ENCODE peak calls at places on chromosomes 16 and 17, in ten cellular contexts. One of them, this sample, is unnamed.
A peak's percentile ranks its signal among the peaks of the same experiment; 100 is the strongest.

GRCh38 chr16:11460820-11461594 is 115.7 kb downstream of the RMI2 start:
- DNase-seq in astrocyte of the spinal cord: no peak
- DNase-seq in cortex of kidney: no peak
- DNase-seq in cardiac fibroblast: no peak
- DNase-seq in fibroblast of the conjunctiva: no peak
- DNase-seq in DMS 273 treated with DMSO at 0.1 percent for 48 hours: no peak
- DNase-seq in NCI-H774: no peak
- DNase-seq in HFFc6: no peak
- DNase-seq in mucosa of descending colon: no peak
- DNase-seq in left cardiac atrium: no peak
- DNase-seq in this sample: no peak

GRCh38 chr16:15521758-15522509 is 87.5 kb downstream of the BMERB1 start:
- DNase-seq in astrocyte of the spinal cord: no peak
- DNase-seq in cortex of kidney: no peak
- DNase-seq in cardiac fibroblast: peak; percentile 7
- DNase-seq in fibroblast of the conjunctiva: no peak
- DNase-seq in DMS 273 treated with DMSO at 0.1 percent for 48 hours: no peak
- DNase-seq in NCI-H774: no peak
- DNase-seq in HFFc6: no peak
- DNase-seq in mucosa of descending colon: no peak
- DNase-seq in left cardiac atrium: peak; percentile 29
- DNase-seq in this sample: no peak

GRCh38 chr17:43401293-43401692 is 2.5 kb downstream of the ARL4D start:
- DNase-seq in astrocyte of the spinal cord: peak; percentile 66
- DNase-seq in cortex of kidney: no peak
- DNase-seq in cardiac fibroblast: peak; percentile 88
- DNase-seq in fibroblast of the conjunctiva: peak; percentile 29
- DNase-seq in DMS 273 treated with DMSO at 0.1 percent for 48 hours: no peak
- DNase-seq in NCI-H774: no peak
- DNase-seq in HFFc6: peak; percentile 94
- DNase-seq in mucosa of descending colon: no peak
- DNase-seq in left cardiac atrium: no peak
- DNase-seq in this sample: no peak

GRCh38 chr16:10405386-10405939 is 19.6 kb downstream of the ATF7IP2 start:
- DNase-seq in astrocyte of the spinal cord: peak; percentile 69
- DNase-seq in cortex of kidney: no peak
- DNase-seq in cardiac fibroblast: peak; percentile 3
- DNase-seq in fibroblast of the conjunctiva: no peak
- DNase-seq in DMS 273 treated with DMSO at 0.1 percent for 48 hours: no peak
- DNase-seq in NCI-H774: no peak
- DNase-seq in HFFc6: no peak
- DNase-seq in mucosa of descending colon: no peak
- DNase-seq in left cardiac atrium: no peak
- DNase-seq in this sample: no peak

GRCh38 chr16:56341656-56342397 is 83.5 kb downstream of the AMFR start:
- DNase-seq in astrocyte of the spinal cord: no peak
- DNase-seq in cortex of kidney: no peak
- DNase-seq in cardiac fibroblast: no peak
- DNase-seq in fibroblast of the conjunctiva: no peak
- DNase-seq in DMS 273 treated with DMSO at 0.1 percent for 48 hours: no peak
- DNase-seq in NCI-H774: no peak
- DNase-seq in HFFc6: no peak
- DNase-seq in mucosa of descending colon: peak; percentile 33
- DNase-seq in left cardiac atrium: no peak
- DNase-seq in this sample: no peak

GRCh38 chr17:5581655-5582054 is 2.7 kb downstream of the NLRP1 start:
- DNase-seq in astrocyte of the spinal cord: no peak
- DNase-seq in cortex of kidney: no peak
- DNase-seq in cardiac fibroblast: no peak
- DNase-seq in fibroblast of the conjunctiva: no peak
- DNase-seq in DMS 273 treated with DMSO at 0.1 percent for 48 hours: no peak
- DNase-seq in NCI-H774: no peak
- DNase-seq in HFFc6: no peak
- DNase-seq in mucosa of descending colon: no peak
- DNase-seq in left cardiac atrium: no peak
- DNase-seq in this sample: no peak

GRCh38 chr16:57184890-57185445 is 871 bp downstream of the PSME3IP1 start:
- DNase-seq in astrocyte of the spinal cord: no peak
- DNase-seq in cortex of kidney: no peak
- DNase-seq in cardiac fibroblast: no peak
- DNase-seq in fibroblast of the conjunctiva: no peak
- DNase-seq in DMS 273 treated with DMSO at 0.1 percent for 48 hours: no peak
- DNase-seq in NCI-H774: no peak
- DNase-seq in HFFc6: no peak
- DNase-seq in mucosa of descending colon: no peak
- DNase-seq in left cardiac atrium: no peak
- DNase-seq in this sample: no peak

GRCh38 chr17:75706042-75706728 is 15.1 kb upstream of the ITGB4 start:
- DNase-seq in astrocyte of the spinal cord: no peak
- DNase-seq in cortex of kidney: no peak
- DNase-seq in cardiac fibroblast: no peak
- DNase-seq in fibroblast of the conjunctiva: no peak
- DNase-seq in DMS 273 treated with DMSO at 0.1 percent for 48 hours: no peak
- DNase-seq in NCI-H774: no peak
- DNase-seq in HFFc6: no peak
- DNase-seq in mucosa of descending colon: no peak
- DNase-seq in left cardiac atrium: no peak
- DNase-seq in this sample: no peak

GRCh38 chr16:16120382-16121184 is 102.7 kb downstream of the ABCC6 start:
- DNase-seq in astrocyte of the spinal cord: no peak
- DNase-seq in cortex of kidney: no peak
- DNase-seq in cardiac fibroblast: no peak
- DNase-seq in fibroblast of the conjunctiva: no peak
- DNase-seq in DMS 273 treated with DMSO at 0.1 percent for 48 hours: peak; percentile 96
- DNase-seq in NCI-H774: peak; percentile 57
- DNase-seq in HFFc6: no peak
- DNase-seq in mucosa of descending colon: peak; percentile 67
- DNase-seq in left cardiac atrium: peak; percentile 72
- DNase-seq in this sample: no peak

GRCh38 chr17:82301916-82302497 is 15.4 kb downstream of the CD7 start:
- DNase-seq in astrocyte of the spinal cord: no peak
- DNase-seq in cortex of kidney: no peak
- DNase-seq in cardiac fibroblast: no peak
- DNase-seq in fibroblast of the conjunctiva: no peak
- DNase-seq in DMS 273 treated with DMSO at 0.1 percent for 48 hours: no peak
- DNase-seq in NCI-H774: no peak
- DNase-seq in HFFc6: no peak
- DNase-seq in mucosa of descending colon: peak; percentile 58
- DNase-seq in left cardiac atrium: no peak
- DNase-seq in this sample: no peak

GRCh38 chr16:35862242-35862641 is 2402.8 kb downstream of the TP53TG3F start:
- DNase-seq in astrocyte of the spinal cord: no peak
- DNase-seq in cortex of kidney: no peak
- DNase-seq in cardiac fibroblast: no peak
- DNase-seq in fibroblast of the conjunctiva: no peak
- DNase-seq in DMS 273 treated with DMSO at 0.1 percent for 48 hours: no peak
- DNase-seq in NCI-H774: no peak
- DNase-seq in HFFc6: no peak
- DNase-seq in mucosa of descending colon: no peak
- DNase-seq in left cardiac atrium: no peak
- DNase-seq in this sample: no peak

GRCh38 chr17:64377769-64378282 is 12.8 kb downstream of the PECAM1 start:
- DNase-seq in astrocyte of the spinal cord: peak; percentile 47
- DNase-seq in cortex of kidney: no peak
- DNase-seq in cardiac fibroblast: peak; percentile 81
- DNase-seq in fibroblast of the conjunctiva: no peak
- DNase-seq in DMS 273 treated with DMSO at 0.1 percent for 48 hours: peak; percentile 82
- DNase-seq in NCI-H774: no peak
- DNase-seq in HFFc6: no peak
- DNase-seq in mucosa of descending colon: no peak
- DNase-seq in left cardiac atrium: no peak
- DNase-seq in this sample: no peak

GRCh38 chr17:49557204-49558024 is 18.3 kb upstream of the NXPH3 start:
- DNase-seq in astrocyte of the spinal cord: peak; percentile 40
- DNase-seq in cortex of kidney: no peak
- DNase-seq in cardiac fibroblast: peak; percentile 67
- DNase-seq in fibroblast of the conjunctiva: peak; percentile 38
- DNase-seq in DMS 273 treated with DMSO at 0.1 percent for 48 hours: peak; percentile 57
- DNase-seq in NCI-H774: peak; percentile 61
- DNase-seq in HFFc6: peak; percentile 20
- DNase-seq in mucosa of descending colon: no peak
- DNase-seq in left cardiac atrium: peak; percentile 32
- DNase-seq in this sample: peak; percentile 61

GRCh38 chr17:83178533-83179201 is 99.3 kb downstream of the METRNL start:
- DNase-seq in astrocyte of the spinal cord: no peak
- DNase-seq in cortex of kidney: no peak
- DNase-seq in cardiac fibroblast: no peak
- DNase-seq in fibroblast of the conjunctiva: no peak
- DNase-seq in DMS 273 treated with DMSO at 0.1 percent for 48 hours: no peak
- DNase-seq in NCI-H774: peak; percentile 42
- DNase-seq in HFFc6: no peak
- DNase-seq in mucosa of descending colon: peak; percentile 33
- DNase-seq in left cardiac atrium: no peak
- DNase-seq in this sample: peak; percentile 48

GRCh38 chr16:11079657-11080187 is 135.4 kb downstream of the CLEC16A start:
- DNase-seq in astrocyte of the spinal cord: peak; percentile 97
- DNase-seq in cortex of kidney: no peak
- DNase-seq in cardiac fibroblast: peak; percentile 94
- DNase-seq in fibroblast of the conjunctiva: peak; percentile 75
- DNase-seq in DMS 273 treated with DMSO at 0.1 percent for 48 hours: no peak
- DNase-seq in NCI-H774: no peak
- DNase-seq in HFFc6: peak; percentile 95
- DNase-seq in mucosa of descending colon: no peak
- DNase-seq in left cardiac atrium: no peak
- DNase-seq in this sample: no peak

GRCh38 chr17:21140911-21141310 is 14.1 kb downstream of the DHRS7B start:
- DNase-seq in astrocyte of the spinal cord: no peak
- DNase-seq in cortex of kidney: no peak
- DNase-seq in cardiac fibroblast: no peak
- DNase-seq in fibroblast of the conjunctiva: no peak
- DNase-seq in DMS 273 treated with DMSO at 0.1 percent for 48 hours: no peak
- DNase-seq in NCI-H774: no peak
- DNase-seq in HFFc6: no peak
- DNase-seq in mucosa of descending colon: no peak
- DNase-seq in left cardiac atrium: no peak
- DNase-seq in this sample: no peak

GRCh38 chr16:88921603-88921995 is 55.1 kb upstream of the PABPN1L start:
- DNase-seq in astrocyte of the spinal cord: no peak
- DNase-seq in cortex of kidney: no peak
- DNase-seq in cardiac fibroblast: no peak
- DNase-seq in fibroblast of the conjunctiva: no peak
- DNase-seq in DMS 273 treated with DMSO at 0.1 percent for 48 hours: no peak
- DNase-seq in NCI-H774: no peak
- DNase-seq in HFFc6: no peak
- DNase-seq in mucosa of descending colon: no peak
- DNase-seq in left cardiac atrium: no peak
- DNase-seq in this sample: no peak

GRCh38 chr17:10875411-10875810 is 37.5 kb upstream of the PIRT start:
- DNase-seq in astrocyte of the spinal cord: no peak
- DNase-seq in cortex of kidney: no peak
- DNase-seq in cardiac fibroblast: peak; percentile 15
- DNase-seq in fibroblast of the conjunctiva: no peak
- DNase-seq in DMS 273 treated with DMSO at 0.1 percent for 48 hours: no peak
- DNase-seq in NCI-H774: no peak
- DNase-seq in HFFc6: no peak
- DNase-seq in mucosa of descending colon: no peak
- DNase-seq in left cardiac atrium: no peak
- DNase-seq in this sample: no peak

GRCh38 chr16:80285089-80285488 is 255.7 kb upstream of the DYNLRB2 start:
- DNase-seq in astrocyte of the spinal cord: peak; percentile 81
- DNase-seq in cortex of kidney: no peak
- DNase-seq in cardiac fibroblast: peak; percentile 81
- DNase-seq in fibroblast of the conjunctiva: no peak
- DNase-seq in DMS 273 treated with DMSO at 0.1 percent for 48 hours: no peak
- DNase-seq in NCI-H774: no peak
- DNase-seq in HFFc6: peak; percentile 88
- DNase-seq in mucosa of descending colon: no peak
- DNase-seq in left cardiac atrium: no peak
- DNase-seq in this sample: no peak

GRCh38 chr17:41539979-41540701 is 12.0 kb upstream of the KRT19 start:
- DNase-seq in astrocyte of the spinal cord: no peak
- DNase-seq in cortex of kidney: no peak
- DNase-seq in cardiac fibroblast: no peak
- DNase-seq in fibroblast of the conjunctiva: no peak
- DNase-seq in DMS 273 treated with DMSO at 0.1 percent for 48 hours: no peak
- DNase-seq in NCI-H774: peak; percentile 33
- DNase-seq in HFFc6: no peak
- DNase-seq in mucosa of descending colon: no peak
- DNase-seq in left cardiac atrium: no peak
- DNase-seq in this sample: no peak

GRCh38 chr17:17386143-17386800 is 83.1 kb downstream of the NT5M start:
- DNase-seq in astrocyte of the spinal cord: no peak
- DNase-seq in cortex of kidney: no peak
- DNase-seq in cardiac fibroblast: no peak
- DNase-seq in fibroblast of the conjunctiva: no peak
- DNase-seq in DMS 273 treated with DMSO at 0.1 percent for 48 hours: no peak
- DNase-seq in NCI-H774: no peak
- DNase-seq in HFFc6: no peak
- DNase-seq in mucosa of descending colon: no peak
- DNase-seq in left cardiac atrium: no peak
- DNase-seq in this sample: no peak

GRCh38 chr17:66717680-66718079 is 117.2 kb upstream of the CACNG5 start:
- DNase-seq in astrocyte of the spinal cord: no peak
- DNase-seq in cortex of kidney: no peak
- DNase-seq in cardiac fibroblast: no peak
- DNase-seq in fibroblast of the conjunctiva: no peak
- DNase-seq in DMS 273 treated with DMSO at 0.1 percent for 48 hours: no peak
- DNase-seq in NCI-H774: no peak
- DNase-seq in HFFc6: no peak
- DNase-seq in mucosa of descending colon: no peak
- DNase-seq in left cardiac atrium: no peak
- DNase-seq in this sample: no peak

GRCh38 chr16:9152649-9153501 is 61.4 kb downstream of the HAPSTR1 start:
- DNase-seq in astrocyte of the spinal cord: no peak
- DNase-seq in cortex of kidney: no peak
- DNase-seq in cardiac fibroblast: no peak
- DNase-seq in fibroblast of the conjunctiva: no peak
- DNase-seq in DMS 273 treated with DMSO at 0.1 percent for 48 hours: no peak
- DNase-seq in NCI-H774: no peak
- DNase-seq in HFFc6: no peak
- DNase-seq in mucosa of descending colon: no peak
- DNase-seq in left cardiac atrium: no peak
- DNase-seq in this sample: no peak

GRCh38 chr17:48487221-48487620 is 43.6 kb downstream of the HOXB1 start:
- DNase-seq in astrocyte of the spinal cord: no peak
- DNase-seq in cortex of kidney: no peak
- DNase-seq in cardiac fibroblast: no peak
- DNase-seq in fibroblast of the conjunctiva: no peak
- DNase-seq in DMS 273 treated with DMSO at 0.1 percent for 48 hours: no peak
- DNase-seq in NCI-H774: no peak
- DNase-seq in HFFc6: no peak
- DNase-seq in mucosa of descending colon: no peak
- DNase-seq in left cardiac atrium: no peak
- DNase-seq in this sample: no peak

GRCh38 chr16:35685085-35685484 is 2225.7 kb downstream of the TP53TG3F start:
- DNase-seq in astrocyte of the spinal cord: no peak
- DNase-seq in cortex of kidney: no peak
- DNase-seq in cardiac fibroblast: no peak
- DNase-seq in fibroblast of the conjunctiva: no peak
- DNase-seq in DMS 273 treated with DMSO at 0.1 percent for 48 hours: no peak
- DNase-seq in NCI-H774: no peak
- DNase-seq in HFFc6: no peak
- DNase-seq in mucosa of descending colon: no peak
- DNase-seq in left cardiac atrium: no peak
- DNase-seq in this sample: no peak

GRCh38 chr16:89200124-89200849 is at the start of gene SLC22A31:
- DNase-seq in astrocyte of the spinal cord: no peak
- DNase-seq in cortex of kidney: no peak
- DNase-seq in cardiac fibroblast: no peak
- DNase-seq in fibroblast of the conjunctiva: no peak
- DNase-seq in DMS 273 treated with DMSO at 0.1 percent for 48 hours: no peak
- DNase-seq in NCI-H774: no peak
- DNase-seq in HFFc6: no peak
- DNase-seq in mucosa of descending colon: peak; percentile 50
- DNase-seq in left cardiac atrium: no peak
- DNase-seq in this sample: peak; percentile 56

GRCh38 chr17:75996665-75997590 is 3.7 kb upstream of the CDK3 start:
- DNase-seq in astrocyte of the spinal cord: peak; percentile 44
- DNase-seq in cortex of kidney: no peak
- DNase-seq in cardiac fibroblast: peak; percentile 44
- DNase-seq in fibroblast of the conjunctiva: no peak
- DNase-seq in DMS 273 treated with DMSO at 0.1 percent for 48 hours: no peak
- DNase-seq in NCI-H774: no peak
- DNase-seq in HFFc6: peak; percentile 11
- DNase-seq in mucosa of descending colon: peak; percentile 89
- DNase-seq in left cardiac atrium: no peak
- DNase-seq in this sample: no peak

GRCh38 chr16:31528726-31529397 is 1.2 kb downstream of the AHSP start:
- DNase-seq in astrocyte of the spinal cord: peak; percentile 13
- DNase-seq in cortex of kidney: no peak
- DNase-seq in cardiac fibroblast: peak; percentile 3
- DNase-seq in fibroblast of the conjunctiva: no peak
- DNase-seq in DMS 273 treated with DMSO at 0.1 percent for 48 hours: no peak
- DNase-seq in NCI-H774: no peak
- DNase-seq in HFFc6: no peak
- DNase-seq in mucosa of descending colon: no peak
- DNase-seq in left cardiac atrium: no peak
- DNase-seq in this sample: no peak